ENCODE peak calls at places on chromosomes 13 and 19, in five cellular contexts. O is tibial nerve; M is NCI-H2029 treated with DMSO at 0.1 percent for 48 hours; C is stimulated activated CD4-positive, alpha-beta T cell treated with anti-CD3 and anti-CD28 coated beads, TNF-alpha, amount 100 ng/mL, for 1 hour; Q is activated CD4-positive, alpha-beta T cell treated with anti-CD3 and anti-CD28 coated beads, Interleukin-2, amount 50 U/mL, for 1 hour. B is an unnamed sample.

GRCh38 chr19:46081928-46082727 is 41.3 kb upstream of the IGFL4 start:
- DNase-seq in Q (no peak), O (peak), M (peak), C (no peak), B (no peak)

GRCh38 chr19:1690570-1691307 is 38.3 kb upstream of the TCF3 start:
- DNase-seq in C (no peak), Q (peak), O (no peak), M (no peak), B (no peak)

GRCh38 chr13:77583551-77583950 is 48.0 kb downstream of the SCEL start:
- DNase-seq in Q (no peak), O (no peak), C (no peak), M (no peak), B (no peak)

GRCh38 chr19:58514564-58515020 is 2.8 kb upstream of the SLC27A5 start:
- DNase-seq in O (no peak), C (no peak), Q (no peak), M (no peak), B (no peak)

GRCh38 chr19:43779147-43779819 is 1.5 kb downstream of the KCNN4 start:
- DNase-seq in Q (no peak), C (no peak), M (no peak), O (no peak), B (no peak)

GRCh38 chr13:44004881-44005280 is 125.2 kb downstream of the LACC1 start:
- DNase-seq in M (no peak), Q (no peak), C (no peak), O (no peak), B (peak)

GRCh38 chr13:30186644-30187431 is 120.5 kb downstream of the KATNAL1 start:
- DNase-seq in M (no peak), C (no peak), Q (no peak), O (no peak), B (peak)

GRCh38 chr13:56338421-56338820 is 802.3 kb upstream of the PRR20A start:
- DNase-seq in C (no peak), M (no peak), O (no peak), Q (no peak), B (no peak)

GRCh38 chr19:43820098-43820860 is 6.8 kb upstream of the ZNF283 start:
- DNase-seq in O (no peak), M (no peak), C (no peak), Q (no peak), B (no peak)

GRCh38 chr19:46634656-46635218 is 1.3 kb downstream of the GNG8 start:
- DNase-seq in Q (no peak), M (no peak), C (no peak), O (no peak), B (no peak)

GRCh38 chr19:10846500-10847202 is 1.6 kb upstream of the C19orf38 start:
- DNase-seq in C (no peak), M (no peak), Q (no peak), O (no peak), B (no peak)

GRCh38 chr13:23547000-23547590 is 23.1 kb upstream of the TNFRSF19 start:
- DNase-seq in C (no peak), M (no peak), O (no peak), Q (no peak), B (peak)

GRCh38 chr13:41613984-41614581 is 156.7 kb downstream of the RGCC start:
- DNase-seq in M (no peak), C (no peak), Q (no peak), O (no peak), B (no peak)

GRCh38 chr13:29165840-29166239 is 345.7 kb downstream of the MTUS2 start:
- DNase-seq in C (no peak), M (no peak), O (no peak), Q (no peak), B (no peak)

GRCh38 chr13:91586609-91587008 is 188.2 kb downstream of the GPC5 start:
- DNase-seq in O (no peak), C (no peak), M (no peak), Q (no peak), B (no peak)

GRCh38 chr19:18339703-18340102 is 695 bp upstream of the PGPEP1 start:
- DNase-seq in M (no peak), O (no peak), C (no peak), Q (no peak), B (no peak)

GRCh38 chr19:6765738-6766356 is 1.4 kb downstream of the SH2D3A start:
- DNase-seq in Q (no peak), C (no peak), O (no peak), M (peak), B (no peak)

GRCh38 chr19:38164526-38164925 is 59.5 kb downstream of the DPF1 start:
- DNase-seq in Q (no peak), M (no peak), O (no peak), C (no peak), B (no peak)

GRCh38 chr13:45575830-45576180 is 39.7 kb downstream of the ERICH6B start:
- DNase-seq in Q (no peak), M (peak), C (no peak), O (no peak), B (no peak)